ENCODE peak calls at places on chromosomes 4 and X, in seven cellular contexts. One of them, this sample, is unnamed. For H3K4me1, the result is how much of the 10 kb centered on the place peaks cover.

GRCh38 chrX:87468941-87469340 is 48.7 kb upstream of the KLHL4 start:
- DNase-seq in sigmoid colon: no peak
- DNase-seq in MM.1S: no peak
- DNase-seq in right atrium auricular region: no peak
- DNase-seq in ovary: no peak
- DNase-seq in uterus: no peak
- DNase-seq in colonic mucosa: no peak
- DNase-seq in this sample: no peak

GRCh38 chrX:26470946-26471345 is 255.0 kb downstream of the MAGEB5 start:
- DNase-seq in right atrium auricular region: no peak
- DNase-seq in uterus: no peak
- DNase-seq in sigmoid colon: no peak
- DNase-seq in ovary: no peak
- DNase-seq in MM.1S: no peak
- DNase-seq in colonic mucosa: no peak
- DNase-seq in this sample: no peak

GRCh38 chr4:76585897-76586360 is 150.9 kb downstream of the SHROOM3 start:
- DNase-seq in ovary: peak
- DNase-seq in uterus: peak
- DNase-seq in sigmoid colon: peak
- DNase-seq in MM.1S: peak
- DNase-seq in right atrium auricular region: peak
- DNase-seq in colonic mucosa: peak
- DNase-seq in this sample: peak

GRCh38 chrX:148865237-148865636 is 364.8 kb downstream of the AFF2 start:
- DNase-seq in right atrium auricular region: no peak
- DNase-seq in sigmoid colon: no peak
- DNase-seq in ovary: no peak
- DNase-seq in MM.1S: no peak
- DNase-seq in colonic mucosa: no peak
- DNase-seq in uterus: no peak
- DNase-seq in this sample: no peak

GRCh38 chr4:176782794-176783193 is 9.9 kb downstream of the VEGFC start:
- DNase-seq in uterus: no peak
- DNase-seq in ovary: no peak
- DNase-seq in right atrium auricular region: no peak
- DNase-seq in sigmoid colon: no peak
- DNase-seq in colonic mucosa: no peak
- DNase-seq in MM.1S: no peak
- DNase-seq in this sample: no peak

GRCh38 chr4:41635441-41635840 is 97.5 kb downstream of the LIMCH1 start:
- DNase-seq in colonic mucosa: no peak
- DNase-seq in uterus: no peak
- DNase-seq in ovary: no peak
- DNase-seq in right atrium auricular region: no peak
- DNase-seq in sigmoid colon: no peak
- DNase-seq in MM.1S: no peak
- DNase-seq in this sample: no peak

GRCh38 chr4:25100156-25100555 is 60.1 kb downstream of the SEPSECS start:
- DNase-seq in sigmoid colon: no peak
- DNase-seq in MM.1S: no peak
- DNase-seq in uterus: no peak
- DNase-seq in colonic mucosa: no peak
- DNase-seq in ovary: no peak
- DNase-seq in right atrium auricular region: peak
- DNase-seq in this sample: no peak

GRCh38 chr4:124243671-124244366 is 468.7 kb downstream of the ANKRD50 start:
- DNase-seq in MM.1S: no peak
- DNase-seq in ovary: no peak
- DNase-seq in right atrium auricular region: no peak
- DNase-seq in colonic mucosa: no peak
- DNase-seq in uterus: no peak
- DNase-seq in sigmoid colon: no peak
- DNase-seq in this sample: no peak

GRCh38 chr4:53021709-53022108 is 159.6 kb downstream of the RASL11B start:
- DNase-seq in sigmoid colon: no peak
- DNase-seq in MM.1S: no peak
- DNase-seq in uterus: no peak
- DNase-seq in right atrium auricular region: no peak
- DNase-seq in colonic mucosa: no peak
- DNase-seq in ovary: no peak
- DNase-seq in this sample: no peak

GRCh38 chr4:6933691-6934430 is 24.2 kb downstream of the TBC1D14 start:
- DNase-seq in MM.1S: no peak
- DNase-seq in right atrium auricular region: no peak
- DNase-seq in colonic mucosa: no peak
- DNase-seq in sigmoid colon: no peak
- DNase-seq in ovary: no peak
- DNase-seq in uterus: no peak
- DNase-seq in this sample: no peak
- H3K4me1 ChIP-seq in MM.1S: under half
- H3K4me1 ChIP-seq in right atrium auricular region: under half
- H3K4me1 ChIP-seq in colonic mucosa: under half
- H3K4me1 ChIP-seq in sigmoid colon: under half
- H3K4me1 ChIP-seq in ovary: under half
- H3K4me1 ChIP-seq in uterus: under half
- H3K4me1 ChIP-seq in this sample: under half

GRCh38 chrX:129981752-129982299 is 609 bp upstream of the BCORL1 start:
- DNase-seq in uterus: peak
- DNase-seq in ovary: no peak
- DNase-seq in right atrium auricular region: no peak
- DNase-seq in sigmoid colon: no peak
- DNase-seq in colonic mucosa: no peak
- DNase-seq in MM.1S: no peak
- DNase-seq in this sample: no peak
- H3K4me3 ChIP-seq in uterus: no peak
- H3K4me3 ChIP-seq in ovary: peak
- H3K4me3 ChIP-seq in right atrium auricular region: no peak
- H3K4me3 ChIP-seq in sigmoid colon: no peak
- H3K4me3 ChIP-seq in colonic mucosa: no peak
- H3K4me3 ChIP-seq in MM.1S: peak
- H3K4me3 ChIP-seq in this sample: peak

GRCh38 chrX:22135994-22136684 is 104.0 kb downstream of the PHEX start:
- DNase-seq in right atrium auricular region: no peak
- DNase-seq in uterus: no peak
- DNase-seq in MM.1S: peak
- DNase-seq in sigmoid colon: no peak
- DNase-seq in ovary: no peak
- DNase-seq in colonic mucosa: no peak
- DNase-seq in this sample: no peak
- TF ChIP-seq CTCF in right atrium auricular region: peak
- TF ChIP-seq CTCF in uterus: peak
- TF ChIP-seq CTCF in MM.1S: peak
- TF ChIP-seq CTCF in sigmoid colon: no peak
- TF ChIP-seq CTCF in ovary: peak
- TF ChIP-seq CTCF in colonic mucosa: peak
- TF ChIP-seq CTCF in this sample: peak

GRCh38 chr4:40238700-40239548 is 42.1 kb downstream of the RHOH start:
- DNase-seq in colonic mucosa: no peak
- DNase-seq in sigmoid colon: no peak
- DNase-seq in right atrium auricular region: no peak
- DNase-seq in MM.1S: no peak
- DNase-seq in ovary: no peak
- DNase-seq in uterus: no peak
- DNase-seq in this sample: peak

GRCh38 chr4:40241936-40242590 is 45.2 kb downstream of the RHOH start:
- DNase-seq in uterus: no peak
- DNase-seq in sigmoid colon: no peak
- DNase-seq in right atrium auricular region: no peak
- DNase-seq in MM.1S: no peak
- DNase-seq in ovary: no peak
- DNase-seq in colonic mucosa: no peak
- DNase-seq in this sample: no peak

GRCh38 chr4:40241026-40241425 is 44.2 kb downstream of the RHOH start:
- DNase-seq in colonic mucosa: no peak
- DNase-seq in sigmoid colon: no peak
- DNase-seq in MM.1S: no peak
- DNase-seq in uterus: no peak
- DNase-seq in right atrium auricular region: no peak
- DNase-seq in ovary: no peak
- DNase-seq in this sample: no peak

GRCh38 chr4:40238008-40238699 is 41.3 kb downstream of the RHOH start:
- DNase-seq in sigmoid colon: no peak
- DNase-seq in uterus: no peak
- DNase-seq in ovary: no peak
- DNase-seq in right atrium auricular region: no peak
- DNase-seq in colonic mucosa: no peak
- DNase-seq in MM.1S: no peak
- DNase-seq in this sample: no peak

GRCh38 chr4:40240040-40240653 is 43.3 kb downstream of the RHOH start:
- DNase-seq in colonic mucosa: no peak
- DNase-seq in uterus: no peak
- DNase-seq in right atrium auricular region: no peak
- DNase-seq in MM.1S: no peak
- DNase-seq in ovary: no peak
- DNase-seq in sigmoid colon: no peak
- DNase-seq in this sample: no peak
- H3K4me1 ChIP-seq in colonic mucosa: under half
- H3K4me1 ChIP-seq in uterus: under half
- H3K4me1 ChIP-seq in right atrium auricular region: under half
- H3K4me1 ChIP-seq in MM.1S: under half
- H3K4me1 ChIP-seq in ovary: under half
- H3K4me1 ChIP-seq in sigmoid colon: under half
- H3K4me1 ChIP-seq in this sample: under half

DNA sequence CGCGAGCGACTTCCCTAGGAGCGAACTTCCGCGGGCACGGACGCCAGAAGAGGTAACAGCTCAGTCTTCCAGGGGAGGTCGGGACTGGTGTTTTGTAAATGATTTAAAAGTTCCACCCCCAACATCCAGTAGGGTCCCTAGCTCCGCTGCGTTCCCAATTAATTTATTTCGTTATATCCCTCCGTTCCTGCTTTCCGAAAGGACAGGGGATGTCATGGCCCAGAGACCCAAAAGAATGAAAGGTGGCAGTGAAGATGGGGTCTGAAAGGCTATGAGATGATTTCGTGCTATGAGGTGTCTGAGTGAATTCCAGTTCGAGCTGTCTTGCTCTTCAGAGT is 373 bp upstream of the SMIM43 start:
- DNase-seq in sigmoid colon: no peak
- DNase-seq in MM.1S: no peak
- DNase-seq in uterus: no peak
- DNase-seq in colonic mucosa: no peak
- DNase-seq in right atrium auricular region: no peak
- DNase-seq in ovary: no peak
- DNase-seq in this sample: no peak
- H3K4me3 ChIP-seq in sigmoid colon: peak
- H3K4me3 ChIP-seq in MM.1S: no peak
- H3K4me3 ChIP-seq in uterus: no peak
- H3K4me3 ChIP-seq in colonic mucosa: no peak
- H3K4me3 ChIP-seq in right atrium auricular region: peak
- H3K4me3 ChIP-seq in ovary: no peak
- H3K4me3 ChIP-seq in this sample: no peak

GRCh38 chr4:57190651-57191481 is 80.7 kb upstream of the IGFBP7 start:
- DNase-seq in right atrium auricular region: no peak
- DNase-seq in colonic mucosa: peak
- DNase-seq in uterus: no peak
- DNase-seq in MM.1S: peak
- DNase-seq in sigmoid colon: no peak
- DNase-seq in ovary: no peak
- DNase-seq in this sample: peak
- TF ChIP-seq CTCF in right atrium auricular region: peak
- TF ChIP-seq CTCF in colonic mucosa: peak
- TF ChIP-seq CTCF in uterus: no peak
- TF ChIP-seq CTCF in MM.1S: peak
- TF ChIP-seq CTCF in sigmoid colon: no peak
- TF ChIP-seq CTCF in ovary: no peak
- TF ChIP-seq CTCF in this sample: peak

DNA sequence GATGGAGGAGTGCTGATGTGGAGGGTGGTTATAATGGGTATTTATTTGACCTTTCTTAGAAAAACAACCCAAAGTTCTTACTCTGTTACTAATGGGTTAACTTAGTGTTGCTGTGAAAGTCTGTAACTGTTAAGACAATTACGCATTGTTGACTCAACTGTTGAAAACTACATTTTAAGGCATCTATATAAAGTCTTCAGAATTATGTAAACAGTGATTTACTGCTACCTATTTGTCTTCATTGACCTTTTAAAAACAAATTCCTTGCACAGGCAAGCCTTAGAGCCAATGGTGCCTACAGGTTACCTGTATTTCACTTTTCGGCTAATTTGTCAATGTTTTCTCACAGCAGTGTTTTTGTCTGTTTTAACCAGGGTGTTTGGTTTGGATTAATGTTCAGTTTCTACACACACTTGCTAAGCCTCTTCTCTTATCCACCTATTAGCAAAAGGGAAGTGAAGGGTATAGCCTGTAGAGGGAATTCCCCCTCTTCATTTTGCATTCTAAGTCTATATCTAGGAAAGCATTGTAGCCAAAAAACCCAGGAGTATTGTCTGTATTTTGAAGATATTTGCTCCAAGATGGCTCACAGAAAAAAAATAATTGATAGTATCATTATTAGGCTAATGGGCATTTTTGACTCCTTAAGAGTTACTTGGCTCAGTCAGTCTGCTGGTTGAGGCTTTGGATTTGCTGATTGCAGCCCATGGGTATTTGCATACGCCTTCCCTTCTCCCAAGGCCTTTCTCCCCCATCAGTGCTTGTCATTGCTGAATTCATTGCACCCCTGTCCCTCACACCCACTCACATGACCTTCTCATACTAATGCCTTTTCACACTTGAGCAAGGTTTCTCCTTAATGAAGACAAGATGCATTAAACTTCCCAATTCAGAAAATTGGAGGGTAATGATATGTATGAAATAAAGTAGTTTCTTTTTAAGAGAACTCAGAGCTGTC is 30.5 kb downstream of the AFF1 start:
- DNase-seq in right atrium auricular region: no peak
- DNase-seq in MM.1S: no peak
- DNase-seq in sigmoid colon: no peak
- DNase-seq in ovary: no peak
- DNase-seq in uterus: no peak
- DNase-seq in colonic mucosa: no peak
- DNase-seq in this sample: no peak
- H3K4me1 ChIP-seq in right atrium auricular region: under half
- H3K4me1 ChIP-seq in MM.1S: under half
- H3K4me1 ChIP-seq in sigmoid colon: under half
- H3K4me1 ChIP-seq in ovary: under half
- H3K4me1 ChIP-seq in uterus: under half
- H3K4me1 ChIP-seq in colonic mucosa: under half
- H3K4me1 ChIP-seq in this sample: under half

This sample was measured in Caco-2.